ENCODE peak calls at places on chromosomes 3 and 15, in six cellular contexts. A is AG09319, S is right cardiac atrium, O is hypothalamus, J is epithelial cell of prostate, G is Karpas-422. R is an unnamed sample.

GRCh38 chr3:161939919-161940693 is 443.5 kb downstream of the OTOL1 start:
- DNase-seq in S (no peak), G (no peak), O (no peak), J (no peak), A (no peak), R (no peak)

GRCh38 chr3:172107403-172107802 is 68.0 kb downstream of the FNDC3B start:
- DNase-seq in G (no peak), S (no peak), A (no peak), O (no peak), J (no peak), R (no peak)

GRCh38 chr15:53693729-53694533 is 65.5 kb downstream of the WDR72 start:
- DNase-seq in G (no peak), A (no peak), S (peak; percentile 65), O (no peak), J (no peak), R (no peak)

GRCh38 chr3:113304102-113304501 is 92.7 kb downstream of the BOC start:
- DNase-seq in A (no peak), G (no peak), O (no peak), S (no peak), J (no peak), R (no peak)

GRCh38 chr3:194586839-194587238 is 46.4 kb downstream of the TMEM44 start:
- DNase-seq in S (no peak), G (no peak), J (peak; percentile 33), O (no peak), A (no peak), R (no peak)

GRCh38 chr3:31635586-31635985 is 102.9 kb downstream of the STT3B start:
- DNase-seq in J (no peak), G (no peak), S (no peak), A (no peak), O (no peak), R (no peak)

GRCh38 chr3:175456496-175456895 is 597.4 kb downstream of the NAALADL2 start:
- DNase-seq in O (no peak), J (no peak), S (no peak), A (no peak), G (no peak), R (no peak)

GRCh38 chr15:95948371-95948770 is 382.1 kb upstream of the NR2F2 start:
- DNase-seq in O (no peak), J (no peak), S (no peak), A (no peak), G (no peak), R (peak; percentile 77)

GRCh38 chr3:195042741-195043611 is 228.0 kb downstream of the XXYLT1 start:
- DNase-seq in O (no peak), J (no peak), G (no peak), S (no peak), A (no peak), R (no peak)

GRCh38 chr3:151479452-151479851 is 18.6 kb upstream of the IGSF10 start:
- DNase-seq in S (no peak), A (no peak), J (no peak), G (no peak), O (no peak), R (no peak)

GRCh38 chr3:72446406-72447058 is 401.7 kb downstream of the SHQ1 start:
- DNase-seq in G (peak; percentile 53), J (no peak), O (peak; percentile 65), S (no peak), A (no peak), R (peak; percentile 10)

GRCh38 chr15:78105541-78106241 is 13.3 kb downstream of the SH2D7 start:
- DNase-seq in J (no peak), O (no peak), G (no peak), A (no peak), S (no peak), R (no peak)

GRCh38 chr15:46646476-46646875 is 1011.6 kb downstream of the SQOR start:
- DNase-seq in O (no peak), A (no peak), G (no peak), J (no peak), S (no peak), R (no peak)

GRCh38 chr3:95705786-95706418 is 1108.5 kb upstream of the EPHA6 start:
- DNase-seq in A (no peak), G (no peak), J (no peak), S (no peak), O (no peak), R (no peak)

GRCh38 chr15:22806156-22806555 is 19.7 kb downstream of the NIPA1 start:
- DNase-seq in J (no peak), O (no peak), S (no peak), A (no peak), G (no peak), R (no peak)

GRCh38 chr3:114770874-114771273 is 376.2 kb downstream of the ZBTB20 start:
- DNase-seq in O (no peak), J (no peak), G (no peak), S (no peak), A (no peak), R (no peak)

GRCh38 chr3:16600771-16601538 is 4.3 kb downstream of the DAZL start:
- DNase-seq in S (peak; percentile 86), O (peak; percentile 23), J (peak; percentile 43), G (peak; percentile 94), A (peak; percentile 69), R (peak; percentile 56)

R was measured in HFF-Myc.